ENCODE peak calls at places on chromosome 3, in nine cellular contexts. One of them, this sample, is unnamed.

GRCh38 chr3:108472011-108472591 is 38.3 kb downstream of the MYH15 start:
- DNase-seq in psoas muscle: no peak
- DNase-seq in pancreas: no peak
- DNase-seq in GM06990: no peak
- DNase-seq in heart right ventricle: no peak
- DNase-seq in brain microvascular endothelial cell: peak; percentile 85
- DNase-seq in cardiac muscle cell: peak; percentile 64
- DNase-seq in CD4-positive, alpha-beta T cell: no peak
- DNase-seq in GM23248: peak; percentile 93
- DNase-seq in this sample: peak; percentile 53

GRCh38 chr3:61343543-61343942 is 92.3 kb upstream of the FHIT start:
- DNase-seq in cardiac muscle cell: no peak
- DNase-seq in GM23248: no peak
- DNase-seq in psoas muscle: no peak
- DNase-seq in heart right ventricle: no peak
- DNase-seq in CD4-positive, alpha-beta T cell: no peak
- DNase-seq in pancreas: no peak
- DNase-seq in brain microvascular endothelial cell: no peak
- DNase-seq in GM06990: no peak
- DNase-seq in this sample: no peak

GRCh38 chr3:153897842-153898241 is 223.3 kb upstream of the ARHGEF26 start:
- DNase-seq in psoas muscle: no peak
- DNase-seq in brain microvascular endothelial cell: no peak
- DNase-seq in GM23248: no peak
- DNase-seq in GM06990: no peak
- DNase-seq in heart right ventricle: no peak
- DNase-seq in cardiac muscle cell: no peak
- DNase-seq in pancreas: no peak
- DNase-seq in CD4-positive, alpha-beta T cell: no peak
- DNase-seq in this sample: no peak

GRCh38 chr3:181757694-181758306 is 46.1 kb downstream of the SOX2 start:
- DNase-seq in GM06990: no peak
- DNase-seq in psoas muscle: no peak
- DNase-seq in brain microvascular endothelial cell: no peak
- DNase-seq in cardiac muscle cell: no peak
- DNase-seq in pancreas: no peak
- DNase-seq in CD4-positive, alpha-beta T cell: no peak
- DNase-seq in GM23248: no peak
- DNase-seq in heart right ventricle: no peak
- DNase-seq in this sample: no peak

GRCh38 chr3:171970301-171970788 is 69.0 kb upstream of the FNDC3B start:
- DNase-seq in pancreas: no peak
- DNase-seq in heart right ventricle: no peak
- DNase-seq in cardiac muscle cell: no peak
- DNase-seq in brain microvascular endothelial cell: peak; percentile 9
- DNase-seq in CD4-positive, alpha-beta T cell: no peak
- DNase-seq in GM23248: peak; percentile 69
- DNase-seq in GM06990: peak; percentile 6
- DNase-seq in psoas muscle: no peak
- DNase-seq in this sample: no peak

GRCh38 chr3:2921903-2922302 is 188.3 kb downstream of the IL5RA start:
- DNase-seq in cardiac muscle cell: peak; percentile 11
- DNase-seq in heart right ventricle: no peak
- DNase-seq in psoas muscle: no peak
- DNase-seq in brain microvascular endothelial cell: no peak
- DNase-seq in GM06990: peak; percentile 37
- DNase-seq in GM23248: peak; percentile 5
- DNase-seq in CD4-positive, alpha-beta T cell: no peak
- DNase-seq in pancreas: no peak
- DNase-seq in this sample: no peak

GRCh38 chr3:23819599-23820360 is 14.0 kb downstream of the UBE2E1 start:
- DNase-seq in psoas muscle: no peak
- DNase-seq in GM06990: no peak
- DNase-seq in CD4-positive, alpha-beta T cell: no peak
- DNase-seq in cardiac muscle cell: no peak
- DNase-seq in brain microvascular endothelial cell: no peak
- DNase-seq in heart right ventricle: no peak
- DNase-seq in pancreas: no peak
- DNase-seq in GM23248: no peak
- DNase-seq in this sample: no peak

GRCh38 chr3:14290631-14291385 is 111.6 kb upstream of the SLC6A6 start:
- DNase-seq in pancreas: no peak
- DNase-seq in GM06990: no peak
- DNase-seq in cardiac muscle cell: no peak
- DNase-seq in heart right ventricle: no peak
- DNase-seq in brain microvascular endothelial cell: no peak
- DNase-seq in CD4-positive, alpha-beta T cell: no peak
- DNase-seq in psoas muscle: no peak
- DNase-seq in GM23248: no peak
- DNase-seq in this sample: peak; percentile 58

GRCh38 chr3:8668216-8668615 is 23.6 kb upstream of the SSUH2 start:
- DNase-seq in CD4-positive, alpha-beta T cell: no peak
- DNase-seq in psoas muscle: no peak
- DNase-seq in heart right ventricle: no peak
- DNase-seq in pancreas: no peak
- DNase-seq in GM06990: no peak
- DNase-seq in GM23248: peak; percentile 54
- DNase-seq in cardiac muscle cell: no peak
- DNase-seq in brain microvascular endothelial cell: no peak
- DNase-seq in this sample: peak; percentile 34

GRCh38 chr3:135565481-135565880 is 400.0 kb upstream of the PPP2R3A start:
- DNase-seq in heart right ventricle: no peak
- DNase-seq in GM23248: peak; percentile 2
- DNase-seq in cardiac muscle cell: no peak
- DNase-seq in CD4-positive, alpha-beta T cell: no peak
- DNase-seq in brain microvascular endothelial cell: no peak
- DNase-seq in psoas muscle: no peak
- DNase-seq in pancreas: no peak
- DNase-seq in GM06990: no peak
- DNase-seq in this sample: peak; percentile 26

GRCh38 chr3:127761101-127761802 is 61.1 kb downstream of the MGLL start:
- DNase-seq in brain microvascular endothelial cell: no peak
- DNase-seq in GM23248: no peak
- DNase-seq in cardiac muscle cell: no peak
- DNase-seq in pancreas: no peak
- DNase-seq in psoas muscle: no peak
- DNase-seq in GM06990: peak; percentile 58
- DNase-seq in CD4-positive, alpha-beta T cell: no peak
- DNase-seq in heart right ventricle: no peak
- DNase-seq in this sample: no peak

GRCh38 chr3:71006810-71007785 is 576.4 kb downstream of the FOXP1 start:
- DNase-seq in brain microvascular endothelial cell: no peak
- DNase-seq in CD4-positive, alpha-beta T cell: no peak
- DNase-seq in cardiac muscle cell: peak; percentile 46
- DNase-seq in psoas muscle: no peak
- DNase-seq in pancreas: no peak
- DNase-seq in GM23248: peak; percentile 50
- DNase-seq in GM06990: no peak
- DNase-seq in heart right ventricle: no peak
- DNase-seq in this sample: no peak

GRCh38 chr3:141530133-141530768 is 43.4 kb downstream of the RASA2 start:
- DNase-seq in pancreas: no peak
- DNase-seq in GM23248: peak; percentile 88
- DNase-seq in CD4-positive, alpha-beta T cell: peak; percentile 6
- DNase-seq in cardiac muscle cell: peak; percentile 79
- DNase-seq in brain microvascular endothelial cell: no peak
- DNase-seq in GM06990: no peak
- DNase-seq in psoas muscle: no peak
- DNase-seq in heart right ventricle: no peak
- DNase-seq in this sample: peak; percentile 73

GRCh38 chr3:172836390-172836997 is 86.0 kb downstream of the ECT2 start:
- DNase-seq in brain microvascular endothelial cell: peak; percentile 66
- DNase-seq in heart right ventricle: no peak
- DNase-seq in GM06990: no peak
- DNase-seq in GM23248: peak; percentile 53
- DNase-seq in CD4-positive, alpha-beta T cell: no peak
- DNase-seq in pancreas: peak; percentile 34
- DNase-seq in cardiac muscle cell: peak; percentile 74
- DNase-seq in psoas muscle: no peak
- DNase-seq in this sample: no peak

GRCh38 chr3:150183619-150184425 is 213.1 kb upstream of the PFN2 start:
- DNase-seq in cardiac muscle cell: peak; percentile 86
- DNase-seq in brain microvascular endothelial cell: peak; percentile 80
- DNase-seq in CD4-positive, alpha-beta T cell: peak; percentile 6
- DNase-seq in GM23248: peak; percentile 92
- DNase-seq in GM06990: peak; percentile 47
- DNase-seq in heart right ventricle: peak; percentile 54
- DNase-seq in pancreas: peak; percentile 55
- DNase-seq in psoas muscle: peak; percentile 71
- DNase-seq in this sample: no peak

GRCh38 chr3:189824629-189825312 is 193.6 kb downstream of the TP63 start:
- DNase-seq in heart right ventricle: no peak
- DNase-seq in CD4-positive, alpha-beta T cell: no peak
- DNase-seq in psoas muscle: no peak
- DNase-seq in pancreas: no peak
- DNase-seq in cardiac muscle cell: peak; percentile 73
- DNase-seq in GM23248: peak; percentile 95
- DNase-seq in brain microvascular endothelial cell: peak; percentile 93
- DNase-seq in GM06990: no peak
- DNase-seq in this sample: peak; percentile 47

GRCh38 chr3:49992351-49992750 is 52.4 kb downstream of the RBM6 start:
- DNase-seq in brain microvascular endothelial cell: no peak
- DNase-seq in GM23248: no peak
- DNase-seq in CD4-positive, alpha-beta T cell: no peak
- DNase-seq in GM06990: no peak
- DNase-seq in psoas muscle: no peak
- DNase-seq in cardiac muscle cell: no peak
- DNase-seq in pancreas: no peak
- DNase-seq in heart right ventricle: no peak
- DNase-seq in this sample: no peak

GRCh38 chr3:182364723-182365650 is 428.3 kb upstream of the ATP11B start:
- DNase-seq in GM06990: no peak
- DNase-seq in CD4-positive, alpha-beta T cell: no peak
- DNase-seq in cardiac muscle cell: no peak
- DNase-seq in brain microvascular endothelial cell: no peak
- DNase-seq in psoas muscle: peak; percentile 14
- DNase-seq in pancreas: no peak
- DNase-seq in GM23248: no peak
- DNase-seq in heart right ventricle: no peak
- DNase-seq in this sample: no peak

GRCh38 chr3:188151438-188151837 is 2.5 kb upstream of the LPP start:
- DNase-seq in brain microvascular endothelial cell: peak; percentile 55
- DNase-seq in GM23248: no peak
- DNase-seq in CD4-positive, alpha-beta T cell: no peak
- DNase-seq in GM06990: no peak
- DNase-seq in pancreas: no peak
- DNase-seq in psoas muscle: no peak
- DNase-seq in heart right ventricle: no peak
- DNase-seq in cardiac muscle cell: no peak
- DNase-seq in this sample: no peak

GRCh38 chr3:37763338-37763737 is 98.3 kb upstream of the CTDSPL start:
- DNase-seq in heart right ventricle: no peak
- DNase-seq in pancreas: no peak
- DNase-seq in GM06990: no peak
- DNase-seq in GM23248: no peak
- DNase-seq in cardiac muscle cell: no peak
- DNase-seq in CD4-positive, alpha-beta T cell: no peak
- DNase-seq in psoas muscle: no peak
- DNase-seq in brain microvascular endothelial cell: no peak
- DNase-seq in this sample: no peak
- H3K27me3 ChIP-seq in heart right ventricle: no peaks in the 10 kb centered on the region
- H3K27me3 ChIP-seq in pancreas: no peaks in the 10 kb centered on the region
- H3K27me3 ChIP-seq in GM06990: no peaks in the 10 kb centered on the region
- H3K27me3 ChIP-seq in GM23248: peaks cover 36% of the 10 kb centered on the region
- H3K27me3 ChIP-seq in cardiac muscle cell: no peaks in the 10 kb centered on the region
- H3K27me3 ChIP-seq in CD4-positive, alpha-beta T cell: peaks cover 5% of the 10 kb centered on the region
- H3K27me3 ChIP-seq in psoas muscle: no peaks in the 10 kb centered on the region
- H3K27me3 ChIP-seq in brain microvascular endothelial cell: peaks cover 48% of the 10 kb centered on the region
- H3K27me3 ChIP-seq in this sample: peaks cover 15% of the 10 kb centered on the region

GRCh38 chr3:134404366-134404885 is 30.2 kb upstream of the AMOTL2 start:
- DNase-seq in CD4-positive, alpha-beta T cell: no peak
- DNase-seq in psoas muscle: no peak
- DNase-seq in pancreas: no peak
- DNase-seq in GM23248: no peak
- DNase-seq in GM06990: no peak
- DNase-seq in brain microvascular endothelial cell: no peak
- DNase-seq in heart right ventricle: no peak
- DNase-seq in cardiac muscle cell: no peak
- DNase-seq in this sample: no peak

GRCh38 chr3:134409041-134409440 is 34.8 kb upstream of the AMOTL2 start:
- DNase-seq in pancreas: no peak
- DNase-seq in CD4-positive, alpha-beta T cell: no peak
- DNase-seq in GM23248: no peak
- DNase-seq in psoas muscle: no peak
- DNase-seq in brain microvascular endothelial cell: no peak
- DNase-seq in GM06990: no peak
- DNase-seq in heart right ventricle: no peak
- DNase-seq in cardiac muscle cell: no peak
- DNase-seq in this sample: no peak

GRCh38 chr3:134406331-134407246 is 32.3 kb upstream of the AMOTL2 start:
- DNase-seq in heart right ventricle: peak; percentile 60
- DNase-seq in psoas muscle: peak; percentile 49
- DNase-seq in GM23248: peak; percentile 34
- DNase-seq in brain microvascular endothelial cell: no peak
- DNase-seq in GM06990: no peak
- DNase-seq in cardiac muscle cell: peak; percentile 20
- DNase-seq in pancreas: peak; percentile 66
- DNase-seq in CD4-positive, alpha-beta T cell: no peak
- DNase-seq in this sample: no peak

GRCh38 chr3:134407247-134407640 is 33.0 kb upstream of the AMOTL2 start:
- DNase-seq in GM06990: no peak
- DNase-seq in brain microvascular endothelial cell: no peak
- DNase-seq in heart right ventricle: no peak
- DNase-seq in psoas muscle: peak; percentile 44
- DNase-seq in CD4-positive, alpha-beta T cell: no peak
- DNase-seq in cardiac muscle cell: peak; percentile 15
- DNase-seq in GM23248: peak; percentile 67
- DNase-seq in pancreas: no peak
- DNase-seq in this sample: no peak
- H3K27me3 ChIP-seq in GM06990: no peaks in the 10 kb centered on the region
- H3K27me3 ChIP-seq in brain microvascular endothelial cell: no peaks in the 10 kb centered on the region
- H3K27me3 ChIP-seq in heart right ventricle: no peaks in the 10 kb centered on the region
- H3K27me3 ChIP-seq in psoas muscle: no peaks in the 10 kb centered on the region
- H3K27me3 ChIP-seq in CD4-positive, alpha-beta T cell: peaks cover 59% of the 10 kb centered on the region
- H3K27me3 ChIP-seq in cardiac muscle cell: peaks cover 66% of the 10 kb centered on the region
- H3K27me3 ChIP-seq in GM23248: no peaks in the 10 kb centered on the region
- H3K27me3 ChIP-seq in pancreas: no peaks in the 10 kb centered on the region
- H3K27me3 ChIP-seq in this sample: peaks cover 2% of the 10 kb centered on the region

GRCh38 chr3:31610700-31611275 is 78.1 kb downstream of the STT3B start:
- DNase-seq in brain microvascular endothelial cell: peak; percentile 47
- DNase-seq in pancreas: no peak
- DNase-seq in cardiac muscle cell: peak; percentile 63
- DNase-seq in GM23248: peak; percentile 63
- DNase-seq in GM06990: no peak
- DNase-seq in CD4-positive, alpha-beta T cell: no peak
- DNase-seq in psoas muscle: no peak
- DNase-seq in heart right ventricle: no peak
- DNase-seq in this sample: no peak
- H3K27me3 ChIP-seq in brain microvascular endothelial cell: no peaks in the 10 kb centered on the region
- H3K27me3 ChIP-seq in pancreas: no peaks in the 10 kb centered on the region
- H3K27me3 ChIP-seq in cardiac muscle cell: no peaks in the 10 kb centered on the region
- H3K27me3 ChIP-seq in GM23248: no peaks in the 10 kb centered on the region
- H3K27me3 ChIP-seq in GM06990: no peaks in the 10 kb centered on the region
- H3K27me3 ChIP-seq in CD4-positive, alpha-beta T cell: no peaks in the 10 kb centered on the region
- H3K27me3 ChIP-seq in psoas muscle: no peaks in the 10 kb centered on the region
- H3K27me3 ChIP-seq in heart right ventricle: no peaks in the 10 kb centered on the region
- H3K27me3 ChIP-seq in this sample: no peaks in the 10 kb centered on the region

DNA sequence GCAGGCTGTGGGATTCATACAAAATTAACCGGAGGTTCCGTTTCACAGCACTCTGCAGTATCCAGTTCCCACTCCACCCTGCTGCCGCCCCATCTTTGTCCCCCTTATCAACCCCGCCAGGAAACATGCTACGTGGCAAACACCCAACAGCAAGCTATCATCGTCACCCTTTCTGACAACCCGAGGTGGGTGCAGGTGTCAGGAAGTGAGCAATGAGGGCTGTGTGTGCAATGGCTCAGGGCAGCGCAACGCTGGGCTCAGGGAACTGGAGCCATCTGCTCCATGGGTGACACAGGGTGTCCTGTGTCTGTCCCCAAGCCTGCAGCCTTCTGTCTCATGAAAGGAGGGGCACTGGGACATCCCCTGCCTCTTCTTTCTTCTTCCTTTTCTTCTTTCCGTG is 60.9 kb downstream of the ATP2B2 start:
- DNase-seq in GM23248: no peak
- DNase-seq in brain microvascular endothelial cell: no peak
- DNase-seq in psoas muscle: no peak
- DNase-seq in cardiac muscle cell: no peak
- DNase-seq in pancreas: no peak
- DNase-seq in GM06990: no peak
- DNase-seq in heart right ventricle: no peak
- DNase-seq in CD4-positive, alpha-beta T cell: no peak
- DNase-seq in this sample: no peak
- H3K27me3 ChIP-seq in GM23248: peaks cover 4% of the 10 kb centered on the region
- H3K27me3 ChIP-seq in brain microvascular endothelial cell: no peaks in the 10 kb centered on the region
- H3K27me3 ChIP-seq in psoas muscle: no peaks in the 10 kb centered on the region
- H3K27me3 ChIP-seq in cardiac muscle cell: peaks cover 8% of the 10 kb centered on the region
- H3K27me3 ChIP-seq in pancreas: no peaks in the 10 kb centered on the region
- H3K27me3 ChIP-seq in GM06990: no peaks in the 10 kb centered on the region
- H3K27me3 ChIP-seq in heart right ventricle: peaks cover 34% of the 10 kb centered on the region
- H3K27me3 ChIP-seq in CD4-positive, alpha-beta T cell: no peaks in the 10 kb centered on the region
- H3K27me3 ChIP-seq in this sample: peaks cover 1% of the 10 kb centered on the region